ENCODE peak calls at places on chromosomes 6 and 20, in nine cellular contexts. B is left ventricle myocardium inferior; Q is NCI-H748 treated with DMSO at 0.1 percent for 48 hours; Z is T-helper 1 cell; L is cardiac fibroblast; W is epithelial cell of esophagus; D is stimulated activated effector memory CD8-positive, alpha-beta T cell treated with anti-CD3 and anti-CD28 coated beads, Interleukin-12 subunit alpha, Interleukin-12 subunit beta, amount 100 ng/mL, for 72 hours; U is mucosa of gallbladder; S is tibial nerve. M is an unnamed sample.

GRCh38 chr6:125312950-125313349 is 11.2 kb upstream of the HDDC2 start:
- DNase-seq in W (no peak), L (no peak), U (no peak), S (no peak), B (no peak), Z (no peak), D (no peak), Q (no peak), M (no peak)

GRCh38 chr6:41536884-41537347 is 9.3 kb upstream of the FOXP4 start:
- DNase-seq in B (no peak), Z (no peak), L (peak), W (peak), U (peak), Q (peak), S (no peak), D (no peak), M (peak)

GRCh38 chr20:62496525-62497218 is 20.9 kb upstream of the GATA5 start:
- DNase-seq in Z (peak), L (no peak), S (no peak), D (no peak), B (no peak), Q (no peak), W (peak), U (no peak), M (no peak)

GRCh38 chr6:109079981-109080380 is 14.7 kb downstream of the SESN1 start:
- DNase-seq in W (no peak), D (no peak), B (peak), U (no peak), Q (no peak), L (no peak), Z (no peak), S (no peak), M (no peak)

GRCh38 chr6:138577151-138577915 is 78.0 kb upstream of the NHSL1 start:
- DNase-seq in S (no peak), L (no peak), Z (no peak), B (no peak), W (no peak), U (no peak), D (no peak), Q (no peak), M (peak)

GRCh38 chr6:14243617-14244016 is 126.0 kb downstream of the CD83 start:
- DNase-seq in U (no peak), S (no peak), D (no peak), B (no peak), Q (no peak), Z (no peak), L (no peak), W (no peak), M (no peak)

GRCh38 chr6:37006793-37007339 is 1.4 kb downstream of the FGD2 start:
- DNase-seq in W (no peak), U (no peak), D (no peak), B (no peak), Z (no peak), L (peak), Q (no peak), S (no peak), M (no peak)

GRCh38 chr6:160535270-160535669 is 128.8 kb downstream of the LPA start:
- DNase-seq in L (no peak), Q (no peak), W (no peak), D (no peak), B (no peak), S (no peak), U (no peak), Z (no peak), M (no peak)

GRCh38 chr6:99093781-99094180 is 146.0 kb upstream of the FBXL4 start:
- DNase-seq in Q (peak), W (no peak), S (no peak), D (no peak), B (no peak), U (no peak), Z (no peak), L (no peak), M (no peak)

GRCh38 chr6:73508776-73509175 is 12.1 kb downstream of the EEF1A1 start:
- DNase-seq in Z (no peak), B (no peak), L (no peak), S (no peak), U (no peak), D (no peak), W (no peak), Q (no peak), M (no peak)

GRCh38 chr20:50728981-50729874 is 2.2 kb upstream of the PARD6B start:
- DNase-seq in U (peak), B (no peak), Z (no peak), L (peak), Q (no peak), W (peak), S (no peak), D (no peak), M (no peak)

GRCh38 chr6:140487586-140487985 is 1113.1 kb upstream of the CITED2 start:
- DNase-seq in W (no peak), L (no peak), D (no peak), Z (no peak), S (no peak), B (no peak), Q (no peak), U (no peak), M (no peak)

GRCh38 chr6:169386431-169387057 is 132.9 kb upstream of the THBS2 start:
- DNase-seq in L (no peak), Q (no peak), W (no peak), B (no peak), D (no peak), S (no peak), Z (no peak), U (no peak), M (no peak)

GRCh38 chr6:17945111-17945510 is 42.3 kb downstream of the KIF13A start:
- DNase-seq in Q (no peak), Z (no peak), D (no peak), L (peak), W (peak), S (no peak), U (no peak), B (no peak), M (no peak)

GRCh38 chr6:19860235-19860877 is 23.2 kb downstream of the ID4 start:
- DNase-seq in L (no peak), B (no peak), W (peak), Q (peak), S (no peak), Z (no peak), U (no peak), D (no peak), M (no peak)

GRCh38 chr6:77341058-77341986 is 122.0 kb downstream of the HTR1B start:
- DNase-seq in Q (no peak), S (no peak), W (peak), Z (no peak), B (peak), U (peak), D (no peak), L (no peak), M (no peak)

GRCh38 chr6:34148864-34149810 is 3.2 kb upstream of the GRM4 start:
- DNase-seq in L (no peak), U (no peak), Z (no peak), D (no peak), Q (no peak), S (no peak), B (no peak), W (no peak), M (no peak)

GRCh38 chr6:31462964-31463940 is 34.7 kb upstream of the MICB start:
- DNase-seq in Z (peak), S (peak), Q (peak), D (peak), L (peak), B (peak), W (peak), U (peak), M (peak)

GRCh38 chr6:92757926-92758325 is 661.4 kb downstream of the EPHA7 start:
- DNase-seq in W (no peak), S (no peak), B (no peak), Z (no peak), L (no peak), U (no peak), Q (no peak), D (no peak), M (no peak)

GRCh38 chr20:57451759-57452661 is 60.8 kb downstream of the RBM38 start:
- DNase-seq in D (no peak), B (no peak), U (no peak), S (no peak), Q (no peak), L (no peak), Z (no peak), W (no peak), M (no peak)

GRCh38 chr6:121597654-121598053 is 162.2 kb downstream of the GJA1 start:
- DNase-seq in Q (no peak), U (no peak), Z (no peak), D (no peak), B (no peak), W (peak), S (no peak), L (peak), M (no peak)